ENCODE peak calls at places on chromosomes 11 and 22, in nine cellular contexts. D is GM13977, T is tibial nerve, V is esophagus muscularis mucosa, O is ovary, W is fibroblast of the aortic adventitia, K is AG09309, A is kidney, F is cardiac muscle cell. I is an unnamed sample.
A peak's percentile ranks its signal among the peaks of the same experiment; 100 is the strongest.

GRCh38 chr11:122180435-122180834 is 64.4 kb upstream of the BLID start:
- DNase-seq in D (no peak), T (no peak), V (no peak), O (no peak), W (peak; percentile 97), K (peak; percentile 98), A (no peak), F (peak; percentile 89), I (no peak)

GRCh38 chr11:3642071-3642951 is 519 bp upstream of the ART5 start:
- DNase-seq in D (peak; percentile 84), T (peak; percentile 33), V (no peak), O (peak; percentile 89), W (peak; percentile 66), K (no peak), A (peak; percentile 91), F (peak; percentile 86), I (no peak)

GRCh38 chr11:72436667-72437066 is 2.3 kb upstream of the CLPB start:
- DNase-seq in D (no peak), T (no peak), V (no peak), O (no peak), W (no peak), K (no peak), A (no peak), F (no peak), I (no peak)

GRCh38 chr11:71461696-71462095 is 8.7 kb downstream of the NADSYN1 start:
- DNase-seq in D (no peak), T (no peak), V (no peak), O (no peak), W (no peak), K (no peak), A (peak; percentile 46), F (no peak), I (no peak)

GRCh38 chr22:26590525-26590858 is 560 bp upstream of the TPST2 start:
- DNase-seq in D (no peak), T (no peak), V (no peak), O (no peak), W (no peak), K (no peak), A (no peak), F (peak; percentile 25), I (no peak)

GRCh38 chr22:40782521-40782920 is 36.6 kb downstream of the SLC25A17 start:
- DNase-seq in D (no peak), T (no peak), V (no peak), O (no peak), W (no peak), K (no peak), A (no peak), F (no peak), I (no peak)

GRCh38 chr11:1691878-1692707 is 4.9 kb upstream of the KRTAP5-6 start:
- DNase-seq in D (no peak), T (no peak), V (no peak), O (no peak), W (no peak), K (no peak), A (no peak), F (no peak), I (no peak)

GRCh38 chr11:5591613-5592012 is 4.8 kb upstream of the TRIM6 start:
- DNase-seq in D (no peak), T (no peak), V (no peak), O (no peak), W (no peak), K (no peak), A (no peak), F (no peak), I (no peak)

GRCh38 chr11:69878927-69879733 is 59.9 kb upstream of the FGF3 start:
- DNase-seq in D (no peak), T (no peak), V (no peak), O (no peak), W (no peak), K (no peak), A (peak; percentile 48), F (no peak), I (peak; percentile 22)

GRCh38 chr11:1310315-1310687 is 869 bp upstream of the TOLLIP start:
- DNase-seq in D (no peak), T (no peak), V (no peak), O (no peak), W (peak; percentile 7), K (no peak), A (no peak), F (no peak), I (no peak)

GRCh38 chr11:109040303-109040702 is 375.4 kb downstream of the DDX10 start:
- DNase-seq in D (no peak), T (no peak), V (peak; percentile 7), O (no peak), W (no peak), K (no peak), A (no peak), F (no peak), I (no peak)
- TF ChIP-seq CTCF in D (peak; percentile 8), T (no peak), V (no peak), O (no peak), W (no peak), K (no peak), A (no peak), F (peak; percentile 11), I (no peak)

DNA sequence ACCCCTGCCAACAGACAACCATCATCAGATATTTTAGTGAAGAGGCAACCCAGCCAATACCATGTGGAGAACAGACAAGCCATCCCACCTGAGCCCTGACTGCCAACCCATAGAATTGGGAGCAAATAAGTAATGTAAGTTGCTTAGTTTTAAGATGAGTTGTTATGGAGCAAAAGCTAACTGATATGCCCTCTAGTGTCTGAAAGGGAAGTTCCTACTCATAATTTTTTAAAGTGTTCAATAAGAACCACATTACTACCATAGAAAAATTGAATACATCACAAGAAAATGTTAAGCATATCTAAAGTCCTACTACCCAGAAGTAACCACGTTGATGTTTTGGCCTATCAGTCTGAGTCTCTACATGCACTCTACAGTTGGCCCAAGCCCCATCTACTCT is 50.8 kb upstream of the SLC36A4 start:
- DNase-seq in D (no peak), T (no peak), V (no peak), O (no peak), W (peak; percentile 15), K (no peak), A (no peak), F (peak; percentile 12), I (no peak)
- TF ChIP-seq CTCF in D (peak; percentile 31), T (no peak), V (peak; percentile 8), O (no peak), W (peak; percentile 32), K (peak; percentile 27), A (no peak), F (peak; percentile 27), I (peak; percentile 36)

GRCh38 chr11:112837162-112837826 is 123.9 kb upstream of the NCAM1 start:
- DNase-seq in D (no peak), T (no peak), V (peak; percentile 89), O (no peak), W (no peak), K (no peak), A (no peak), F (no peak), I (no peak)
- TF ChIP-seq CTCF in D (no peak), T (no peak), V (peak; percentile 15), O (no peak), W (no peak), K (no peak), A (no peak), F (no peak), I (no peak)

GRCh38 chr22:22952531-22953295 is 65.1 kb downstream of the IGLL5 start:
- DNase-seq in D (no peak), T (no peak), V (no peak), O (no peak), W (no peak), K (no peak), A (no peak), F (no peak), I (no peak)

GRCh38 chr22:22948651-22949611 is 61.3 kb downstream of the IGLL5 start:
- DNase-seq in D (peak; percentile 1), T (no peak), V (peak; percentile 75), O (no peak), W (peak; percentile 27), K (peak; percentile 18), A (no peak), F (peak; percentile 68), I (peak; percentile 38)

GRCh38 chr22:22949953-22950352 is 62.3 kb downstream of the IGLL5 start:
- DNase-seq in D (no peak), T (no peak), V (no peak), O (no peak), W (no peak), K (no peak), A (no peak), F (no peak), I (no peak)

GRCh38 chr22:22953796-22954195 is 66.2 kb downstream of the IGLL5 start:
- DNase-seq in D (no peak), T (no peak), V (no peak), O (no peak), W (no peak), K (no peak), A (no peak), F (no peak), I (no peak)

DNA sequence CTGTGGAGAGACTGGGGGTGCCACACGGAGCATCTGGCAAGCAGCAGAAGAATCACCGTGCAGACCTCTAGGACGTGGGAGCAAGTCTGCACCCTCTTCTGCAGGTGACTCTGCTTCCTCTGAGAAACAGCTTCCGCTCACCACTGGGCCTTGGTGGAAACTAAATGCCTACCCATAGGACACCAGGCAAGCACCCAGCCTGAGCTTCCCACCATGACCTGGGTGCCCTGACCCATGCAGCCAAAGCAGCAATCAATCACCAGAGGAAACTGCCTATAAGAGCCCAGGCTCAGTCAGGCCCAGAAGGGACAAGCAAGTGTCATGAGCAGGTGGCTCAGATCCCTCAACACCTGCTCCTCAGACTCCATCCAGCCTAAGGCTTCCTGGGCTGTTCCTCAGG is 63.4 kb downstream of the IGLL5 start:
- DNase-seq in D (no peak), T (no peak), V (peak; percentile 64), O (no peak), W (no peak), K (no peak), A (no peak), F (no peak), I (no peak)
- TF ChIP-seq CTCF in D (no peak), T (no peak), V (no peak), O (no peak), W (no peak), K (no peak), A (no peak), F (no peak), I (no peak)